ENCODE peak calls at places on chromosomes 7 and 10, in four cellular contexts. G is HCT116, W is K562, V is HepG2. C is an unnamed sample.

GRCh38 chr10:58266003-58266825 is 1.5 kb downstream of the IPMK start:
- DNase-seq in V (peak), W (peak), G (no peak), C (peak)

GRCh38 chr10:98087309-98087708 is 47.1 kb upstream of the R3HCC1L start:
- DNase-seq in W (no peak), V (no peak), G (no peak), C (no peak)

GRCh38 chr7:153507885-153508284 is 544.3 kb upstream of the DPP6 start:
- DNase-seq in G (no peak), W (no peak), V (no peak), C (no peak)

GRCh38 chr7:47573758-47574472 is 8.0 kb downstream of the TNS3 start:
- DNase-seq in G (no peak), V (peak), W (no peak), C (no peak)

GRCh38 chr10:92691042-92691590 is 1.4 kb downstream of the HHEX start:
- DNase-seq in V (no peak), W (no peak), G (no peak), C (no peak)

GRCh38 chr7:2722591-2722990 is 34.6 kb downstream of the AMZ1 start:
- DNase-seq in W (no peak), V (no peak), G (no peak), C (no peak)

GRCh38 chr10:113858541-113858940 is 4.1 kb downstream of the NHLRC2 start:
- DNase-seq in W (no peak), G (no peak), V (no peak), C (no peak)

GRCh38 chr10:37856881-37857286 is 526 bp downstream of the ZNF248 start:
- DNase-seq in W (peak), G (no peak), V (no peak), C (no peak)

GRCh38 chr10:126939706-126940105 is 34.5 kb downstream of the DOCK1 start:
- DNase-seq in G (no peak), W (no peak), V (no peak), C (no peak)

GRCh38 chr7:135706038-135706742 is 21.8 kb downstream of the SLC13A4 start:
- DNase-seq in G (no peak), V (no peak), W (no peak), C (no peak)

GRCh38 chr7:46565257-46565656 is 644.2 kb upstream of the IGFBP3 start:
- DNase-seq in G (no peak), W (no peak), V (no peak), C (no peak)

GRCh38 chr7:92133737-92134270 is 473 bp downstream of the CYP51A1 start:
- DNase-seq in G (peak), V (peak), W (peak), C (no peak)

GRCh38 chr7:91265693-91266066 is 1.4 kb downstream of the FZD1 start:
- DNase-seq in W (no peak), V (no peak), G (no peak), C (no peak)

GRCh38 chr7:100003711-100004661 is 11.4 kb upstream of the ZKSCAN1 start:
- DNase-seq in W (no peak), V (peak), G (no peak), C (no peak)

GRCh38 chr10:618229-618989 is 71.1 kb downstream of the DIP2C start:
- DNase-seq in V (no peak), W (no peak), G (no peak), C (no peak)

GRCh38 chr7:19617921-19618320 is 90.9 kb downstream of the POLR1F start:
- DNase-seq in V (no peak), G (no peak), W (no peak), C (no peak)

GRCh38 chr7:48691788-48692187 is 232.6 kb upstream of the CDC14C start:
- DNase-seq in V (no peak), W (no peak), G (no peak), C (no peak)

GRCh38 chr7:44093102-44093641 is 10.8 kb upstream of the POLM start:
- DNase-seq in G (no peak), W (no peak), V (no peak), C (no peak)

GRCh38 chr7:140557809-140558518 is 78.7 kb upstream of the MKRN1 start:
- DNase-seq in G (no peak), V (no peak), W (no peak), C (no peak)

GRCh38 chr10:86083664-86084175 is 282.9 kb downstream of the GRID1 start:
- DNase-seq in G (no peak), V (no peak), W (no peak), C (no peak)

GRCh38 chr10:26714385-26714784 is 16.9 kb downstream of the PDSS1 start:
- DNase-seq in V (no peak), G (no peak), W (no peak), C (no peak)

GRCh38 chr7:42494199-42494710 is 257.2 kb upstream of the GLI3 start:
- DNase-seq in W (no peak), V (no peak), G (no peak), C (no peak)

GRCh38 chr10:122504551-122504950 is 43.2 kb downstream of the HTRA1 start:
- DNase-seq in V (no peak), G (no peak), W (no peak), C (no peak)

GRCh38 chr10:82888809-82889455 is 1013.9 kb downstream of the NRG3 start:
- DNase-seq in V (no peak), W (no peak), G (no peak), C (no peak)

GRCh38 chr7:42137431-42137830 is 99.6 kb downstream of the GLI3 start:
- DNase-seq in V (no peak), W (no peak), G (no peak), C (no peak)

GRCh38 chr10:42932735-42933453 is 144.0 kb upstream of the RET start:
- DNase-seq in G (no peak), V (no peak), W (peak), C (no peak)

GRCh38 chr10:124996854-124997215 is 54.9 kb downstream of the ZRANB1 start:
- DNase-seq in V (no peak), G (no peak), W (no peak), C (no peak)

GRCh38 chr7:88759216-88759955 is at the start of gene ZNF804B:
- DNase-seq in W (no peak), G (no peak), V (no peak), C (no peak)

GRCh38 chr10:103853428-103854264 is 1.7 kb downstream of the SH3PXD2A start:
- DNase-seq in G (no peak), V (peak), W (no peak), C (no peak)

GRCh38 chr7:108263364-108263951 is 133.3 kb upstream of the LAMB4 start:
- DNase-seq in W (no peak), V (no peak), G (no peak), C (no peak)

GRCh38 chr10:127854769-127855583 is 37.8 kb downstream of the CLRN3 start:
- DNase-seq in G (no peak), V (no peak), W (no peak), C (no peak)

GRCh38 chr7:27767374-27767773 is 27.4 kb downstream of the TAX1BP1 start:
- DNase-seq in W (no peak), G (no peak), V (no peak), C (no peak)

GRCh38 chr7:42143605-42144252 is 93.3 kb downstream of the GLI3 start:
- DNase-seq in W (no peak), V (no peak), G (no peak), C (no peak)

GRCh38 chr7:155355745-155356144 is 58.1 kb downstream of the INSIG1 start:
- DNase-seq in V (no peak), W (no peak), G (no peak), C (no peak)

DNA sequence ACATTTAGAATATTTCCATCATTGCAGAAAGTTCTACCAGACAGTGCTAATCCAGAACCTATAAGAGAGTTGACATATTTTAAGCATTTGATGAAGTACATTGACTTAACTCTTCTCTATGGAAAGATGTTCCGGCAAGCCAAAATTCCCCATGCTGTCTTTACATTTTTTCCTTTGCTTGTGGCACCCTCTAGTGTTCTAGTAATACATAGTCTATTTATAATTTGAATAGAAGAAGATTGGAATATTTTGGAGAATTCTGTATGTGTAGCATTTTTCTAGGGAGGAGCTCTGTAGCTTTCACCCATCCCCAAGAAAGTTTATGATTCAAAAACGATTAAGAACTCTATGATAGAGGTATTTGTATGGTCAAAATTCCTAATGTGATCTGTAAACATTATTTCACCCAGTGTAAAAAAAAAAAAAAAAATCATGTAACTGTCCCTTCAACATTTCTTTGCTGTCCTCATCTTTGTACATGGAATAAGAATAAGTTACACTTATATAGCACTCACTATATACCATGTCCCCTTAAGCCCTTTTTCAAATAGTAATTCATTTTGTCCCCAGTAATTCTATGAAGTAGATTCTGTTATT is 33.2 kb downstream of the NRF1 start:
- DNase-seq in G (peak), W (peak), V (peak), C (peak)
- TF ChIP-seq TCF7L2 in G (no peak), W (no peak), V (no peak), C (no peak)

GRCh38 chr10:63629363-63630084 is 108.3 kb downstream of the REEP3 start:
- DNase-seq in W (peak), V (peak), G (peak), C (peak)

GRCh38 chr10:63630085-63630927 is 109.1 kb downstream of the REEP3 start:
- DNase-seq in G (peak), W (peak), V (peak), C (peak)

GRCh38 chr10:63630928-63631685 is 109.9 kb downstream of the REEP3 start:
- DNase-seq in V (no peak), G (no peak), W (no peak), C (no peak)

GRCh38 chr10:63633677-63634487 is 112.7 kb downstream of the REEP3 start:
- DNase-seq in V (peak), G (peak), W (peak), C (peak)

GRCh38 chr10:63631971-63632370 is 110.8 kb downstream of the REEP3 start:
- DNase-seq in G (no peak), W (no peak), V (no peak), C (no peak)
- H3K27ac ChIP-seq in G (no peak), W (no peak), V (no peak), C (peak)

GRCh38 chr10:16505168-16505567 is 16.5 kb downstream of the C1QL3 start:
- DNase-seq in G (no peak), V (no peak), W (no peak), C (no peak)
- TF ChIP-seq TCF7L2 in G (no peak), V (no peak), W (no peak), C (no peak)

GRCh38 chr7:71271203-71271602 is 139.3 kb downstream of the GALNT17 start:
- DNase-seq in W (no peak), G (no peak), V (no peak), C (no peak)
- H3K27ac ChIP-seq in W (no peak), G (no peak), V (no peak), C (no peak)

GRCh38 chr7:80100254-80100653 is 34.4 kb upstream of the GNAI1 start:
- DNase-seq in W (no peak), V (no peak), G (no peak), C (no peak)

GRCh38 chr7:80097756-80098155 is 36.9 kb upstream of the GNAI1 start:
- DNase-seq in G (no peak), W (no peak), V (no peak), C (no peak)

GRCh38 chr7:80095545-80095944 is 39.1 kb upstream of the GNAI1 start:
- DNase-seq in G (no peak), V (no peak), W (no peak), C (no peak)

GRCh38 chr7:80093349-80093748 is 41.3 kb upstream of the GNAI1 start:
- DNase-seq in G (no peak), W (no peak), V (no peak), C (no peak)

GRCh38 chr7:80098795-80099194 is 35.8 kb upstream of the GNAI1 start:
- DNase-seq in V (no peak), G (no peak), W (no peak), C (no peak)
- TF ChIP-seq TCF7L2 in V (no peak), G (no peak), W (no peak), C (no peak)

GRCh38 chr7:101815826-101816488 is 1.5 kb upstream of the CUX1 start:
- DNase-seq in W (peak), G (peak), V (peak), C (no peak)
- H3K27ac ChIP-seq in W (peak), G (peak), V (peak), C (no peak)

C was measured in Panc1.